ENCODE peak calls at places on chromosomes 5 and 9, in eight cellular contexts. One of them, this sample, is unnamed.

GRCh38 chr5:126837907-126838539 is 61.1 kb downstream of the LMNB1 start:
- DNase-seq in T-cell: no peak
- DNase-seq in glomerular endothelial cell: no peak
- DNase-seq in AML-193: no peak
- DNase-seq in non-pigmented ciliary epithelial cell: no peak
- DNase-seq in HCEC 1CT: no peak
- DNase-seq in tibial artery: no peak
- DNase-seq in psoas muscle: no peak
- DNase-seq in this sample: no peak

GRCh38 chr5:50965621-50966362 is 299.4 kb downstream of the PARP8 start:
- DNase-seq in T-cell: no peak
- DNase-seq in glomerular endothelial cell: no peak
- DNase-seq in AML-193: no peak
- DNase-seq in non-pigmented ciliary epithelial cell: no peak
- DNase-seq in HCEC 1CT: no peak
- DNase-seq in tibial artery: no peak
- DNase-seq in psoas muscle: no peak
- DNase-seq in this sample: no peak

GRCh38 chr5:352639-353598 is 31.4 kb downstream of the AHRR start:
- DNase-seq in T-cell: no peak
- DNase-seq in glomerular endothelial cell: no peak
- DNase-seq in AML-193: no peak
- DNase-seq in non-pigmented ciliary epithelial cell: no peak
- DNase-seq in HCEC 1CT: no peak
- DNase-seq in tibial artery: peak; percentile 54
- DNase-seq in psoas muscle: no peak
- DNase-seq in this sample: no peak

GRCh38 chr5:17424674-17425073 is 73.4 kb upstream of the TAF11L2 start:
- DNase-seq in T-cell: no peak
- DNase-seq in glomerular endothelial cell: no peak
- DNase-seq in AML-193: no peak
- DNase-seq in non-pigmented ciliary epithelial cell: no peak
- DNase-seq in HCEC 1CT: no peak
- DNase-seq in tibial artery: no peak
- DNase-seq in psoas muscle: no peak
- DNase-seq in this sample: no peak

GRCh38 chr9:115367780-115368179 is 249.8 kb upstream of the TNC start:
- DNase-seq in T-cell: no peak
- DNase-seq in glomerular endothelial cell: no peak
- DNase-seq in AML-193: no peak
- DNase-seq in non-pigmented ciliary epithelial cell: no peak
- DNase-seq in HCEC 1CT: peak; percentile 77
- DNase-seq in tibial artery: no peak
- DNase-seq in psoas muscle: no peak
- DNase-seq in this sample: peak; percentile 33

GRCh38 chr5:138282918-138283742 is 8.7 kb upstream of the GFRA3 start:
- DNase-seq in T-cell: no peak
- DNase-seq in glomerular endothelial cell: peak; percentile 10
- DNase-seq in AML-193: peak; percentile 49
- DNase-seq in non-pigmented ciliary epithelial cell: peak; percentile 14
- DNase-seq in HCEC 1CT: peak; percentile 41
- DNase-seq in tibial artery: no peak
- DNase-seq in psoas muscle: no peak
- DNase-seq in this sample: peak; percentile 4

GRCh38 chr9:123305879-123306278 is 37.5 kb upstream of the STRBP start:
- DNase-seq in T-cell: no peak
- DNase-seq in glomerular endothelial cell: no peak
- DNase-seq in AML-193: no peak
- DNase-seq in non-pigmented ciliary epithelial cell: no peak
- DNase-seq in HCEC 1CT: no peak
- DNase-seq in tibial artery: no peak
- DNase-seq in psoas muscle: no peak
- DNase-seq in this sample: no peak

GRCh38 chr5:15026944-15027343 is 155.4 kb upstream of the ANKH start:
- DNase-seq in T-cell: no peak
- DNase-seq in glomerular endothelial cell: no peak
- DNase-seq in AML-193: no peak
- DNase-seq in non-pigmented ciliary epithelial cell: no peak
- DNase-seq in HCEC 1CT: no peak
- DNase-seq in tibial artery: no peak
- DNase-seq in psoas muscle: no peak
- DNase-seq in this sample: no peak

GRCh38 chr9:135888766-135889394 is 18.5 kb downstream of the CAMSAP1 start:
- DNase-seq in T-cell: no peak
- DNase-seq in glomerular endothelial cell: no peak
- DNase-seq in AML-193: no peak
- DNase-seq in non-pigmented ciliary epithelial cell: no peak
- DNase-seq in HCEC 1CT: no peak
- DNase-seq in tibial artery: no peak
- DNase-seq in psoas muscle: no peak
- DNase-seq in this sample: no peak

GRCh38 chr9:82117025-82117424 is 128.5 kb downstream of the SPATA31D1 start:
- DNase-seq in T-cell: no peak
- DNase-seq in glomerular endothelial cell: no peak
- DNase-seq in AML-193: no peak
- DNase-seq in non-pigmented ciliary epithelial cell: no peak
- DNase-seq in HCEC 1CT: no peak
- DNase-seq in tibial artery: no peak
- DNase-seq in psoas muscle: no peak
- DNase-seq in this sample: no peak

GRCh38 chr9:97900738-97901565 is 21.3 kb downstream of the TRMO start:
- DNase-seq in T-cell: no peak
- DNase-seq in glomerular endothelial cell: no peak
- DNase-seq in AML-193: peak; percentile 33
- DNase-seq in non-pigmented ciliary epithelial cell: no peak
- DNase-seq in HCEC 1CT: peak; percentile 45
- DNase-seq in tibial artery: no peak
- DNase-seq in psoas muscle: no peak
- DNase-seq in this sample: no peak

GRCh38 chr5:172690258-172691075 is 49.4 kb downstream of the NEURL1B start:
- DNase-seq in T-cell: no peak
- DNase-seq in glomerular endothelial cell: no peak
- DNase-seq in AML-193: no peak
- DNase-seq in non-pigmented ciliary epithelial cell: no peak
- DNase-seq in HCEC 1CT: no peak
- DNase-seq in tibial artery: no peak
- DNase-seq in psoas muscle: no peak
- DNase-seq in this sample: no peak

GRCh38 chr5:95641803-95642220 is 4.8 kb upstream of the RFESD start:
- DNase-seq in T-cell: no peak
- DNase-seq in glomerular endothelial cell: no peak
- DNase-seq in AML-193: no peak
- DNase-seq in non-pigmented ciliary epithelial cell: no peak
- DNase-seq in HCEC 1CT: no peak
- DNase-seq in tibial artery: peak; percentile 75
- DNase-seq in psoas muscle: no peak
- DNase-seq in this sample: no peak

GRCh38 chr5:1257841-1258240 is 32.7 kb downstream of the SLC6A18 start:
- DNase-seq in T-cell: no peak
- DNase-seq in glomerular endothelial cell: no peak
- DNase-seq in AML-193: no peak
- DNase-seq in non-pigmented ciliary epithelial cell: no peak
- DNase-seq in HCEC 1CT: no peak
- DNase-seq in tibial artery: no peak
- DNase-seq in psoas muscle: no peak
- DNase-seq in this sample: no peak

GRCh38 chr5:134122530-134122929 is 8.0 kb downstream of the TCF7 start:
- DNase-seq in T-cell: peak; percentile 68
- DNase-seq in glomerular endothelial cell: no peak
- DNase-seq in AML-193: no peak
- DNase-seq in non-pigmented ciliary epithelial cell: no peak
- DNase-seq in HCEC 1CT: no peak
- DNase-seq in tibial artery: no peak
- DNase-seq in psoas muscle: no peak
- DNase-seq in this sample: no peak

GRCh38 chr9:137083418-137084004 is 3.3 kb upstream of the MAN1B1 start:
- DNase-seq in T-cell: no peak
- DNase-seq in glomerular endothelial cell: peak; percentile 65
- DNase-seq in AML-193: no peak
- DNase-seq in non-pigmented ciliary epithelial cell: peak; percentile 84
- DNase-seq in HCEC 1CT: peak; percentile 98
- DNase-seq in tibial artery: peak; percentile 80
- DNase-seq in psoas muscle: peak; percentile 75
- DNase-seq in this sample: peak; percentile 80

GRCh38 chr5:111733571-111733970 is 23.4 kb downstream of the NREP start:
- DNase-seq in T-cell: no peak
- DNase-seq in glomerular endothelial cell: no peak
- DNase-seq in AML-193: no peak
- DNase-seq in non-pigmented ciliary epithelial cell: no peak
- DNase-seq in HCEC 1CT: no peak
- DNase-seq in tibial artery: no peak
- DNase-seq in psoas muscle: no peak
- DNase-seq in this sample: no peak

GRCh38 chr5:145903862-145904261 is 31.0 kb upstream of the GRXCR2 start:
- DNase-seq in T-cell: no peak
- DNase-seq in glomerular endothelial cell: no peak
- DNase-seq in AML-193: no peak
- DNase-seq in non-pigmented ciliary epithelial cell: no peak
- DNase-seq in HCEC 1CT: no peak
- DNase-seq in tibial artery: no peak
- DNase-seq in psoas muscle: no peak
- DNase-seq in this sample: no peak

This sample was measured in BJ.